ENCODE peak calls at places on chromosomes 6 and 20, in six cellular contexts. U, C, G, X, O and H are unnamed samples.
A peak's percentile ranks its signal among the peaks of the same experiment; 100 is the strongest.

GRCh38 chr6:25617997-25618396 is 34.0 kb upstream of the SCGN start:
- DNase-seq in U (no peak), X (no peak), G (peak; percentile 20), C (no peak), O (no peak), H (no peak)

GRCh38 chr6:15378272-15378671 is 132.4 kb downstream of the JARID2 start:
- DNase-seq in X (no peak), C (no peak), G (no peak), O (no peak), U (no peak), H (no peak)

GRCh38 chr6:101399627-101399955 is 6.1 kb downstream of the GRIK2 start:
- DNase-seq in G (no peak), U (no peak), C (no peak), X (no peak), O (no peak), H (no peak)

GRCh38 chr6:16739329-16739801 is 21.9 kb downstream of the ATXN1 start:
- DNase-seq in X (no peak), G (no peak), U (no peak), C (no peak), O (no peak), H (no peak)

GRCh38 chr6:169255643-169256042 is 2.0 kb upstream of the THBS2 start:
- DNase-seq in X (peak; percentile 72), U (no peak), G (no peak), C (no peak), O (no peak), H (no peak)

GRCh38 chr6:22362361-22362760 is 65.5 kb upstream of the PRL start:
- DNase-seq in U (no peak), O (no peak), X (no peak), C (no peak), G (no peak), H (no peak)

GRCh38 chr6:152575621-152576150 is 61.5 kb downstream of the SYNE1 start:
- DNase-seq in X (no peak), O (no peak), U (no peak), C (no peak), G (no peak), H (no peak)

GRCh38 chr6:119171864-119172588 is 93.6 kb upstream of the FAM184A start:
- DNase-seq in G (no peak), O (no peak), C (no peak), X (no peak), U (no peak), H (no peak)

GRCh38 chr20:31652917-31653385 is 15.2 kb downstream of the COX4I2 start:
- DNase-seq in X (no peak), G (no peak), U (no peak), C (no peak), O (no peak), H (no peak)

GRCh38 chr6:126066068-126067048 is 80.0 kb downstream of the TRMT11 start:
- DNase-seq in U (no peak), C (no peak), O (no peak), X (no peak), G (no peak), H (no peak)

GRCh38 chr20:35492352-35492751 is 37.0 kb downstream of the CEP250 start:
- DNase-seq in X (no peak), G (no peak), O (no peak), U (no peak), C (no peak), H (no peak)

GRCh38 chr6:25962368-25963127 is at the start of gene TRIM38:
- DNase-seq in U (peak; percentile 63), G (peak; percentile 90), X (peak; percentile 93), C (peak; percentile 67), O (no peak), H (no peak)

GRCh38 chr20:14959506-14960493 is 622.4 kb upstream of the FLRT3 start:
- DNase-seq in U (no peak), O (no peak), G (no peak), C (peak; percentile 85), X (no peak), H (no peak)

GRCh38 chr6:22530506-22530905 is 38.9 kb upstream of the HDGFL1 start:
- DNase-seq in O (no peak), G (no peak), U (no peak), C (no peak), X (no peak), H (no peak)

GRCh38 chr20:11271319-11271718 is 597.5 kb upstream of the JAG1 start:
- DNase-seq in O (no peak), U (no peak), C (no peak), X (no peak), G (no peak), H (no peak)

GRCh38 chr20:9974324-9974723 is 60.5 kb upstream of the ANKEF1 start:
- DNase-seq in C (no peak), G (no peak), O (no peak), U (no peak), X (no peak), H (no peak)

GRCh38 chr6:164507197-164507957 is 802.0 kb downstream of the C6orf118 start:
- DNase-seq in C (no peak), G (no peak), U (no peak), X (no peak), O (no peak), H (no peak)

GRCh38 chr6:43308101-43308989 is at the start of gene CRIP3:
- DNase-seq in C (peak; percentile 54), X (no peak), G (peak; percentile 72), O (no peak), U (no peak), H (no peak)
- TF ChIP-seq CTCF in C (peak; percentile 23), X (no peak), G (peak; percentile 74), O (peak; percentile 33), U (no peak), H (peak; percentile 37)

DNA sequence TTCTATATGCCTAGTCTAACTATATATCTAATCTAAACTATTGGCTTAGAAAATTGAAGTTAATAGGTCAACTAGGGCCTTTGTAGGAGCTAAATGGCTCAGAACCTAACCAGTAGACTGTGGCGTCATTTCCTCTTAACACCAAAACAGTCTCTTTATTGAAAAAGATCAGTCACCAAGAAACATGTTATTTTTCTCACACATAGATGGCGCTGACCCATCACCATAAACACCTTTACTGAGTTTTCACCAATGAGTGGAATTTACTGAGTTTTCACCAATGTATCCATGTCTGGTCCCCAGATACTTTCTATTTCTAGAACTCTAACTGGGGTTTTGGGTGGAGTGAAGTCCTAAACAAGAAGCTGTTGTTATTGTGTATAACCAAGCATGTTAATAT is 636.0 kb downstream of the BCKDHB start:
- DNase-seq in G (no peak), C (peak; percentile 16), U (no peak), X (no peak), O (no peak), H (no peak)
- TF ChIP-seq CTCF in G (no peak), C (no peak), U (no peak), X (no peak), O (peak; percentile 63), H (peak; percentile 51)

DNA sequence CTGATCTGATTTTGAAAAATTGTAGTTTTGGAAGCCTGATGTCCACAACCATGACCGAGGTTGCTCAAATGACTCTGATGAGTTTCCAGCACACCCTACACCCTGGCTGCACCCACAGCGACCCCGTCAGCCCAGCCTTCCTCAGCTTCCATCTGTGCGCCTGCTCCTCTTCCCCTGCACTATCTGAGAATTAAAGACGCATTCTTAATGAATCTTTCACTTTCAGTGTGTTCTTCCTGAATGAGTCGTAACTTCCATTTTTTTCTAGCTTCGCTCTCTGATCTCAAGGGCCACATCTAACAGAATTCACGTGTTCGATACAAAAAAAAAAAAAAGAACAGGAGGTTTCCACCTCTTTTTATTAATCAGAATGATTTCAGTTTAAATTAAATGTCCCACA is 21.3 kb upstream of the RREB1 start:
- DNase-seq in C (no peak), U (no peak), G (peak; percentile 58), X (peak; percentile 89), O (no peak), H (no peak)
- TF ChIP-seq CTCF in C (no peak), U (no peak), G (no peak), X (no peak), O (no peak), H (no peak)

GRCh38 chr20:21968486-21968885 is 263.0 kb downstream of the PAX1 start:
- DNase-seq in O (no peak), C (peak; percentile 25), X (no peak), G (no peak), U (no peak), H (no peak)
- TF ChIP-seq CTCF in O (no peak), C (no peak), X (no peak), G (no peak), U (no peak), H (no peak)

GRCh38 chr6:139891471-139891870 is 517.0 kb upstream of the CITED2 start:
- DNase-seq in G (no peak), X (no peak), U (no peak), C (no peak), O (no peak), H (no peak)
- TF ChIP-seq CTCF in G (no peak), X (no peak), U (no peak), C (no peak), O (no peak), H (no peak)

GRCh38 chr20:61966492-61967244 is 99.0 kb downstream of the TAF4 start:
- DNase-seq in O (no peak), G (no peak), C (no peak), U (no peak), X (peak; percentile 73), H (no peak)
- TF ChIP-seq CTCF in O (no peak), G (no peak), C (no peak), U (no peak), X (no peak), H (no peak)

DNA sequence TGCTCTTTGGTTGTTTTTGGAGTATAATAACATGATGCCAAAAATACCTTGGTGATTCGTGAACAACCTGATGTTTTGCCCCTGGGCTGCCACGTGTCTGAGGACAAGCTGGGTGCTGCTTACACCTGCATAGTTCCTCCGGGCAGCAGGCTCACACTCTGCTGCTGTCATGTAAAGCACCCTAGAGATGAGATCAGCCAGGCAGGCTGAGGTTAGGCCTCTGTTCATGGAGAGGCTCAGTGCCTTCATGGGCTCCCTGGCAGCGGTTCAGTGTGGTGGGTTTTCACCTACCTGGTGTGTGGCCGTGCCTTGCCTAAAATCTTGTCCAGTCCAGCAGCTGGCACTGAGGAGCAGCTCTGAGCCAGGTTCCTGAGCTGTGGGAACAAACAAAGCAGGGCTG is 60.1 kb upstream of the TAGAP start:
- DNase-seq in G (peak; percentile 84), X (peak; percentile 81), U (no peak), O (no peak), C (no peak), H (no peak)
- TF ChIP-seq CTCF in G (no peak), X (no peak), U (no peak), O (no peak), C (no peak), H (no peak)